ENCODE peak calls at places on chromosomes 16 and 17, in six cellular contexts. One of them, this sample, is unnamed.

GRCh38 chr16:19410435-19411153 is 7.1 kb upstream of the TMC5 start:
- DNase-seq in stimulated activated CD4-positive, alpha-beta T cell treated with anti-CD3 and anti-CD28 coated beads, Interleukin-4, amount 100 ng/mL, for 1 hour: no peak
- DNase-seq in skeletal muscle cell: no peak
- DNase-seq in T-cell: no peak
- DNase-seq in islet precursor cell: peak
- DNase-seq in stromal cell of bone marrow: no peak
- DNase-seq in this sample: no peak

GRCh38 chr17:75846701-75847594 is 2.7 kb upstream of the UNC13D start:
- DNase-seq in stromal cell of bone marrow: no peak
- DNase-seq in T-cell: no peak
- DNase-seq in skeletal muscle cell: no peak
- DNase-seq in stimulated activated CD4-positive, alpha-beta T cell treated with anti-CD3 and anti-CD28 coated beads, Interleukin-4, amount 100 ng/mL, for 1 hour: no peak
- DNase-seq in islet precursor cell: no peak
- DNase-seq in this sample: no peak

GRCh38 chr17:3755335-3756030 is 31.8 kb downstream of the HASPIN start:
- DNase-seq in islet precursor cell: peak
- DNase-seq in skeletal muscle cell: no peak
- DNase-seq in stromal cell of bone marrow: no peak
- DNase-seq in stimulated activated CD4-positive, alpha-beta T cell treated with anti-CD3 and anti-CD28 coated beads, Interleukin-4, amount 100 ng/mL, for 1 hour: no peak
- DNase-seq in T-cell: no peak
- DNase-seq in this sample: no peak

GRCh38 chr16:56828641-56829040 is 36.4 kb upstream of the SLC12A3 start:
- DNase-seq in skeletal muscle cell: no peak
- DNase-seq in islet precursor cell: no peak
- DNase-seq in stromal cell of bone marrow: no peak
- DNase-seq in T-cell: no peak
- DNase-seq in stimulated activated CD4-positive, alpha-beta T cell treated with anti-CD3 and anti-CD28 coated beads, Interleukin-4, amount 100 ng/mL, for 1 hour: no peak
- DNase-seq in this sample: no peak

GRCh38 chr17:78839173-78839761 is 1.3 kb downstream of the USP36 start:
- DNase-seq in stromal cell of bone marrow: no peak
- DNase-seq in islet precursor cell: no peak
- DNase-seq in T-cell: no peak
- DNase-seq in stimulated activated CD4-positive, alpha-beta T cell treated with anti-CD3 and anti-CD28 coated beads, Interleukin-4, amount 100 ng/mL, for 1 hour: no peak
- DNase-seq in skeletal muscle cell: no peak
- DNase-seq in this sample: no peak

GRCh38 chr17:71458322-71458721 is 662.5 kb upstream of the SOX9 start:
- DNase-seq in T-cell: no peak
- DNase-seq in stimulated activated CD4-positive, alpha-beta T cell treated with anti-CD3 and anti-CD28 coated beads, Interleukin-4, amount 100 ng/mL, for 1 hour: no peak
- DNase-seq in stromal cell of bone marrow: no peak
- DNase-seq in islet precursor cell: no peak
- DNase-seq in skeletal muscle cell: no peak
- DNase-seq in this sample: no peak

GRCh38 chr16:81885976-81886586 is 107.0 kb downstream of the PLCG2 start:
- DNase-seq in stromal cell of bone marrow: no peak
- DNase-seq in islet precursor cell: peak
- DNase-seq in skeletal muscle cell: no peak
- DNase-seq in T-cell: no peak
- DNase-seq in stimulated activated CD4-positive, alpha-beta T cell treated with anti-CD3 and anti-CD28 coated beads, Interleukin-4, amount 100 ng/mL, for 1 hour: no peak
- DNase-seq in this sample: peak

GRCh38 chr17:40309031-40309937 is at the start of gene RARA:
- DNase-seq in skeletal muscle cell: no peak
- DNase-seq in T-cell: no peak
- DNase-seq in islet precursor cell: peak
- DNase-seq in stromal cell of bone marrow: no peak
- DNase-seq in stimulated activated CD4-positive, alpha-beta T cell treated with anti-CD3 and anti-CD28 coated beads, Interleukin-4, amount 100 ng/mL, for 1 hour: no peak
- DNase-seq in this sample: no peak

GRCh38 chr17:57830880-57831279 is 19.0 kb downstream of the MRPS23 start:
- DNase-seq in T-cell: no peak
- DNase-seq in islet precursor cell: no peak
- DNase-seq in stimulated activated CD4-positive, alpha-beta T cell treated with anti-CD3 and anti-CD28 coated beads, Interleukin-4, amount 100 ng/mL, for 1 hour: no peak
- DNase-seq in skeletal muscle cell: no peak
- DNase-seq in stromal cell of bone marrow: no peak
- DNase-seq in this sample: no peak

GRCh38 chr17:3988297-3989120 is 24.3 kb upstream of the ATP2A3 start:
- DNase-seq in stromal cell of bone marrow: no peak
- DNase-seq in T-cell: no peak
- DNase-seq in skeletal muscle cell: no peak
- DNase-seq in stimulated activated CD4-positive, alpha-beta T cell treated with anti-CD3 and anti-CD28 coated beads, Interleukin-4, amount 100 ng/mL, for 1 hour: no peak
- DNase-seq in islet precursor cell: peak
- DNase-seq in this sample: no peak

GRCh38 chr17:30323262-30323894 is 10.5 kb downstream of the TMIGD1 start:
- DNase-seq in islet precursor cell: no peak
- DNase-seq in T-cell: peak
- DNase-seq in stromal cell of bone marrow: no peak
- DNase-seq in stimulated activated CD4-positive, alpha-beta T cell treated with anti-CD3 and anti-CD28 coated beads, Interleukin-4, amount 100 ng/mL, for 1 hour: no peak
- DNase-seq in skeletal muscle cell: no peak
- DNase-seq in this sample: peak

GRCh38 chr16:48602357-48603014 is 7.5 kb downstream of the N4BP1 start:
- DNase-seq in T-cell: no peak
- DNase-seq in stromal cell of bone marrow: no peak
- DNase-seq in islet precursor cell: no peak
- DNase-seq in skeletal muscle cell: no peak
- DNase-seq in stimulated activated CD4-positive, alpha-beta T cell treated with anti-CD3 and anti-CD28 coated beads, Interleukin-4, amount 100 ng/mL, for 1 hour: no peak
- DNase-seq in this sample: no peak

GRCh38 chr17:32819035-32819434 is 57.9 kb downstream of the MYO1D start:
- DNase-seq in stimulated activated CD4-positive, alpha-beta T cell treated with anti-CD3 and anti-CD28 coated beads, Interleukin-4, amount 100 ng/mL, for 1 hour: no peak
- DNase-seq in islet precursor cell: no peak
- DNase-seq in T-cell: no peak
- DNase-seq in stromal cell of bone marrow: peak
- DNase-seq in skeletal muscle cell: no peak
- DNase-seq in this sample: no peak

GRCh38 chr16:47143329-47143676 is 442 bp downstream of the NETO2 start:
- DNase-seq in T-cell: peak
- DNase-seq in stromal cell of bone marrow: no peak
- DNase-seq in skeletal muscle cell: no peak
- DNase-seq in stimulated activated CD4-positive, alpha-beta T cell treated with anti-CD3 and anti-CD28 coated beads, Interleukin-4, amount 100 ng/mL, for 1 hour: peak
- DNase-seq in islet precursor cell: peak
- DNase-seq in this sample: peak

GRCh38 chr16:62540496-62540895 is 504.3 kb upstream of the CDH8 start:
- DNase-seq in T-cell: no peak
- DNase-seq in skeletal muscle cell: no peak
- DNase-seq in stromal cell of bone marrow: no peak
- DNase-seq in islet precursor cell: no peak
- DNase-seq in stimulated activated CD4-positive, alpha-beta T cell treated with anti-CD3 and anti-CD28 coated beads, Interleukin-4, amount 100 ng/mL, for 1 hour: no peak
- DNase-seq in this sample: no peak

GRCh38 chr17:64507418-64507766 is 615 bp downstream of the CEP95 start:
- DNase-seq in islet precursor cell: peak
- DNase-seq in T-cell: no peak
- DNase-seq in skeletal muscle cell: no peak
- DNase-seq in stimulated activated CD4-positive, alpha-beta T cell treated with anti-CD3 and anti-CD28 coated beads, Interleukin-4, amount 100 ng/mL, for 1 hour: no peak
- DNase-seq in stromal cell of bone marrow: peak
- DNase-seq in this sample: peak

GRCh38 chr16:17416461-17417221 is 54.1 kb downstream of the XYLT1 start:
- DNase-seq in skeletal muscle cell: no peak
- DNase-seq in T-cell: peak
- DNase-seq in islet precursor cell: peak
- DNase-seq in stimulated activated CD4-positive, alpha-beta T cell treated with anti-CD3 and anti-CD28 coated beads, Interleukin-4, amount 100 ng/mL, for 1 hour: peak
- DNase-seq in stromal cell of bone marrow: peak
- DNase-seq in this sample: peak

GRCh38 chr16:31107465-31107867 is 720 bp upstream of the BCKDK start:
- DNase-seq in T-cell: no peak
- DNase-seq in stimulated activated CD4-positive, alpha-beta T cell treated with anti-CD3 and anti-CD28 coated beads, Interleukin-4, amount 100 ng/mL, for 1 hour: no peak
- DNase-seq in stromal cell of bone marrow: no peak
- DNase-seq in islet precursor cell: no peak
- DNase-seq in skeletal muscle cell: no peak
- DNase-seq in this sample: no peak

GRCh38 chr16:89892055-89892630 is 18.8 kb downstream of the TCF25 start:
- DNase-seq in stimulated activated CD4-positive, alpha-beta T cell treated with anti-CD3 and anti-CD28 coated beads, Interleukin-4, amount 100 ng/mL, for 1 hour: no peak
- DNase-seq in skeletal muscle cell: no peak
- DNase-seq in islet precursor cell: no peak
- DNase-seq in stromal cell of bone marrow: no peak
- DNase-seq in T-cell: no peak
- DNase-seq in this sample: no peak

GRCh38 chr16:84462296-84463210 is 41.9 kb downstream of the MEAK7 start:
- DNase-seq in stimulated activated CD4-positive, alpha-beta T cell treated with anti-CD3 and anti-CD28 coated beads, Interleukin-4, amount 100 ng/mL, for 1 hour: no peak
- DNase-seq in stromal cell of bone marrow: no peak
- DNase-seq in T-cell: no peak
- DNase-seq in skeletal muscle cell: no peak
- DNase-seq in islet precursor cell: peak
- DNase-seq in this sample: no peak

GRCh38 chr17:48055531-48056245 is 7.5 kb downstream of the NFE2L1 start:
- DNase-seq in skeletal muscle cell: peak
- DNase-seq in stimulated activated CD4-positive, alpha-beta T cell treated with anti-CD3 and anti-CD28 coated beads, Interleukin-4, amount 100 ng/mL, for 1 hour: peak
- DNase-seq in stromal cell of bone marrow: no peak
- DNase-seq in islet precursor cell: peak
- DNase-seq in T-cell: no peak
- DNase-seq in this sample: no peak

GRCh38 chr17:57260325-57261083 is 4.2 kb downstream of the MSI2 start:
- DNase-seq in skeletal muscle cell: no peak
- DNase-seq in T-cell: no peak
- DNase-seq in stimulated activated CD4-positive, alpha-beta T cell treated with anti-CD3 and anti-CD28 coated beads, Interleukin-4, amount 100 ng/mL, for 1 hour: no peak
- DNase-seq in islet precursor cell: peak
- DNase-seq in stromal cell of bone marrow: no peak
- DNase-seq in this sample: no peak

GRCh38 chr17:57467801-57468200 is 211.5 kb downstream of the MSI2 start:
- DNase-seq in islet precursor cell: no peak
- DNase-seq in stromal cell of bone marrow: no peak
- DNase-seq in stimulated activated CD4-positive, alpha-beta T cell treated with anti-CD3 and anti-CD28 coated beads, Interleukin-4, amount 100 ng/mL, for 1 hour: no peak
- DNase-seq in T-cell: no peak
- DNase-seq in skeletal muscle cell: no peak
- DNase-seq in this sample: no peak